ENCODE peak calls at places on chromosomes 6 and 20, in ten cellular contexts. W is right lobe of liver; A is activated CD4-positive, alpha-beta T cell treated with anti-CD3 and anti-CD28 coated beads for 36 hours; E is sciatic nerve; Y is activated CD8-positive, alpha-beta T cell treated with anti-CD3 and anti-CD28 coated beads, Interleukin-2, amount 10 ng/mL, durations not matched to agents 7 days and 5 days; R is activated CD4-positive, CD25-positive, alpha-beta regulatory T cell treated with anti-CD3 and anti-CD28 coated beads, Interleukin-2, amount 50 U/mL, for 24 hours; Q is Right ventricle myocardium superior; F is stimulated activated naive CD8-positive, alpha-beta T cell treated with anti-CD3 and anti-CD28 coated beads, Interleukin-15, Interleukin-2, amounts not matched to agents 100 U/mL and 50 U/mL, for 24 hours; G is left cardiac atrium; D is right cardiac atrium. H is an unnamed sample.

GRCh38 chr6:152146385-152146784 is 338.9 kb downstream of the ESR1 start:
- ATAC-seq in W (no peak), A (no peak), E (no peak), Y (no peak), R (no peak), Q (no peak), F (no peak), G (peak; percentile 58), D (no peak), H (no peak)

GRCh38 chr6:111639266-111639665 is 33.6 kb upstream of the TRAF3IP2 start:
- ATAC-seq in W (no peak), A (no peak), E (no peak), Y (no peak), R (no peak), Q (no peak), F (no peak), G (no peak), D (no peak), H (no peak)

GRCh38 chr6:104601756-104602155 is 258.0 kb downstream of the HACE1 start:
- ATAC-seq in W (peak; percentile 86), A (no peak), E (peak; percentile 69), Y (no peak), R (no peak), Q (no peak), F (no peak), G (no peak), D (no peak), H (no peak)

GRCh38 chr20:15143478-15143877 is 806.1 kb upstream of the FLRT3 start:
- ATAC-seq in W (no peak), A (no peak), E (no peak), Y (no peak), R (no peak), Q (no peak), F (no peak), G (no peak), D (no peak), H (no peak)

GRCh38 chr20:22490287-22491187 is 93.8 kb downstream of the FOXA2 start:
- ATAC-seq in W (peak; percentile 87), A (no peak), E (no peak), Y (no peak), R (no peak), Q (no peak), F (no peak), G (no peak), D (no peak), H (no peak)

GRCh38 chr6:31886426-31887068 is 7.8 kb upstream of the SLC44A4 start:
- ATAC-seq in W (no peak), A (no peak), E (no peak), Y (no peak), R (no peak), Q (no peak), F (no peak), G (no peak), D (no peak), H (no peak)

GRCh38 chr6:138607478-138608433 is 108.5 kb upstream of the NHSL1 start:
- ATAC-seq in W (no peak), A (no peak), E (no peak), Y (no peak), R (no peak), Q (no peak), F (no peak), G (no peak), D (no peak), H (no peak)

GRCh38 chr6:111173341-111173740 is 86.0 kb downstream of the SLC16A10 start:
- ATAC-seq in W (no peak), A (no peak), E (no peak), Y (no peak), R (no peak), Q (no peak), F (no peak), G (no peak), D (no peak), H (no peak)

GRCh38 chr6:44002071-44002590 is 125.1 kb downstream of the MRPL14 start:
- ATAC-seq in W (peak; percentile 24), A (no peak), E (peak; percentile 6), Y (no peak), R (peak; percentile 29), Q (no peak), F (no peak), G (peak; percentile 5), D (peak; percentile 1), H (no peak)

GRCh38 chr20:14877616-14878015 is 540.2 kb upstream of the FLRT3 start:
- ATAC-seq in W (no peak), A (no peak), E (no peak), Y (no peak), R (no peak), Q (no peak), F (no peak), G (no peak), D (no peak), H (no peak)

GRCh38 chr20:33132858-33133615 is 34.9 kb upstream of the BPIFA2 start:
- ATAC-seq in W (no peak), A (no peak), E (peak; percentile 32), Y (no peak), R (no peak), Q (no peak), F (no peak), G (no peak), D (peak; percentile 52), H (no peak)

GRCh38 chr6:159505140-159505922 is 187.7 kb downstream of the SOD2 start:
- ATAC-seq in W (no peak), A (no peak), E (peak; percentile 84), Y (no peak), R (no peak), Q (peak; percentile 90), F (no peak), G (peak; percentile 90), D (peak; percentile 74), H (peak; percentile 65)

GRCh38 chr20:17849901-17850673 is 118.5 kb downstream of the SNX5 start:
- ATAC-seq in W (peak; percentile 38), A (no peak), E (peak; percentile 73), Y (no peak), R (no peak), Q (peak; percentile 88), F (no peak), G (peak; percentile 94), D (peak; percentile 91), H (peak; percentile 92)

GRCh38 chr20:50663095-50663821 is 28.1 kb downstream of the RIPOR3 start:
- ATAC-seq in W (peak; percentile 76), A (no peak), E (no peak), Y (no peak), R (no peak), Q (peak; percentile 47), F (no peak), G (no peak), D (no peak), H (no peak)

GRCh38 chr6:106731144-106731842 is 101.9 kb downstream of the QRSL1 start:
- ATAC-seq in W (peak; percentile 77), A (no peak), E (no peak), Y (no peak), R (no peak), Q (peak; percentile 31), F (no peak), G (no peak), D (no peak), H (no peak)

GRCh38 chr6:13668291-13668928 is 43.2 kb downstream of the RANBP9 start:
- ATAC-seq in W (no peak), A (peak; percentile 75), E (no peak), Y (no peak), R (peak; percentile 62), Q (no peak), F (peak; percentile 92), G (no peak), D (no peak), H (no peak)

GRCh38 chr6:10529231-10529801 is 8.2 kb downstream of the GCNT2 start:
- ATAC-seq in W (peak; percentile 60), A (no peak), E (peak; percentile 18), Y (peak; percentile 24), R (no peak), Q (peak; percentile 45), F (no peak), G (no peak), D (peak; percentile 60), H (no peak)

GRCh38 chr6:156808287-156808686 is 31.1 kb downstream of the ARID1B start:
- ATAC-seq in W (peak; percentile 63), A (peak; percentile 57), E (peak; percentile 82), Y (no peak), R (no peak), Q (peak; percentile 78), F (no peak), G (peak; percentile 70), D (peak; percentile 74), H (no peak)

GRCh38 chr20:60057866-60058807 is 99.9 kb downstream of the CDH26 start:
- ATAC-seq in W (peak; percentile 60), A (peak; percentile 35), E (peak; percentile 48), Y (peak; percentile 38), R (peak; percentile 38), Q (peak; percentile 44), F (peak; percentile 48), G (peak; percentile 53), D (peak; percentile 57), H (no peak)

GRCh38 chr6:30840084-30840921 is 44.0 kb upstream of the DDR1 start:
- ATAC-seq in W (no peak), A (no peak), E (no peak), Y (no peak), R (no peak), Q (no peak), F (no peak), G (no peak), D (no peak), H (no peak)

GRCh38 chr6:31971279-31971992 is 502 bp downstream of the DXO start:
- ATAC-seq in W (no peak), A (no peak), E (peak; percentile 3), Y (no peak), R (no peak), Q (no peak), F (no peak), G (peak; percentile 2), D (peak; percentile 2), H (peak; percentile 25)

GRCh38 chr6:16670183-16670582 is 91.1 kb downstream of the ATXN1 start:
- ATAC-seq in W (peak; percentile 52), A (peak; percentile 38), E (peak; percentile 58), Y (no peak), R (no peak), Q (peak; percentile 88), F (no peak), G (peak; percentile 64), D (peak; percentile 78), H (peak; percentile 52)

GRCh38 chr6:127198549-127198948 is 68.1 kb upstream of the RNF146 start:
- ATAC-seq in W (peak; percentile 59), A (no peak), E (peak; percentile 84), Y (no peak), R (no peak), Q (peak; percentile 96), F (no peak), G (peak; percentile 59), D (peak; percentile 85), H (peak; percentile 88)

GRCh38 chr6:148414836-148415235 is 72.2 kb downstream of the SASH1 start:
- ATAC-seq in W (peak; percentile 40), A (no peak), E (no peak), Y (no peak), R (no peak), Q (peak; percentile 66), F (no peak), G (peak; percentile 91), D (peak; percentile 74), H (peak; percentile 69)

GRCh38 chr6:100347901-100348550 is 116.7 kb downstream of the SIM1 start:
- ATAC-seq in W (no peak), A (no peak), E (no peak), Y (no peak), R (no peak), Q (no peak), F (no peak), G (no peak), D (no peak), H (no peak)

GRCh38 chr6:162625846-162626540 is 101.6 kb downstream of the PRKN start:
- ATAC-seq in W (no peak), A (no peak), E (no peak), Y (no peak), R (no peak), Q (no peak), F (no peak), G (no peak), D (no peak), H (no peak)

GRCh38 chr20:52529856-52530255 is 338.3 kb upstream of the ZFP64 start:
- ATAC-seq in W (no peak), A (no peak), E (no peak), Y (no peak), R (no peak), Q (no peak), F (no peak), G (no peak), D (no peak), H (no peak)

GRCh38 chr6:129567374-129567773 is 142.6 kb downstream of the ARHGAP18 start:
- ATAC-seq in W (no peak), A (peak; percentile 68), E (no peak), Y (peak; percentile 61), R (no peak), Q (no peak), F (peak; percentile 65), G (no peak), D (no peak), H (no peak)

H was measured in gastroesophageal sphincter.